ENCODE peak calls at places on chromosomes 11 and 22, in seven cellular contexts. Y is SJSA1; R is CD8-positive, alpha-beta T cell; S is heart right ventricle; I is uterus; H is pancreas; B is ACHN. Z is an unnamed sample.
A peak's percentile ranks its signal among the peaks of the same experiment; 100 is the strongest.

GRCh38 chr11:60937144-60937527 is 12.9 kb downstream of the TMEM132A start:
- DNase-seq in I (no peak), Y (no peak), S (peak; percentile 64), H (no peak), B (no peak), R (no peak), Z (no peak)

GRCh38 chr11:65650547-65651338 is 12.0 kb downstream of the RELA start:
- DNase-seq in R (no peak), S (no peak), Y (peak; percentile 57), H (peak; percentile 78), I (no peak), B (no peak), Z (peak; percentile 25)

GRCh38 chr22:30423296-30423958 is 2.1 kb upstream of the MTFP1 start:
- DNase-seq in I (peak; percentile 53), H (peak; percentile 91), R (no peak), B (no peak), Y (peak; percentile 82), S (peak; percentile 77), Z (no peak)

GRCh38 chr11:40183073-40184064 is 1276.1 kb downstream of the LRRC4C start:
- DNase-seq in H (no peak), S (no peak), Y (no peak), I (no peak), R (no peak), B (no peak), Z (no peak)

GRCh38 chr11:6201486-6201885 is 2.5 kb downstream of the OR52W1 start:
- DNase-seq in S (no peak), H (no peak), Y (no peak), B (no peak), R (no peak), I (no peak), Z (no peak)

GRCh38 chr11:12276356-12276755 is 101.0 kb upstream of the PARVA start:
- DNase-seq in I (peak; percentile 8), S (no peak), H (no peak), Y (peak; percentile 27), R (no peak), B (no peak), Z (no peak)

GRCh38 chr11:129723964-129724291 is 91.7 kb upstream of the TMEM45B start:
- DNase-seq in S (no peak), I (no peak), B (no peak), Y (no peak), H (no peak), R (no peak), Z (no peak)

GRCh38 chr11:33211588-33211987 is 45.6 kb upstream of the HIPK3 start:
- DNase-seq in Y (no peak), B (no peak), R (no peak), I (no peak), S (no peak), H (no peak), Z (no peak)

GRCh38 chr11:42161886-42162285 is 702.4 kb upstream of the LRRC4C start:
- DNase-seq in Y (no peak), I (no peak), H (no peak), B (no peak), R (no peak), S (no peak), Z (no peak)

GRCh38 chr11:48081151-48082010 is 101.0 kb downstream of the PTPRJ start:
- DNase-seq in B (peak; percentile 84), I (peak; percentile 34), H (no peak), S (peak; percentile 69), R (no peak), Y (peak; percentile 87), Z (peak; percentile 73)

GRCh38 chr22:20052309-20053250 is 27.5 kb upstream of the DGCR8 start:
- DNase-seq in R (no peak), S (peak; percentile 5), H (peak; percentile 60), I (no peak), Y (no peak), B (no peak), Z (no peak)

GRCh38 chr11:34512810-34513673 is 552 bp downstream of the ELF5 start:
- DNase-seq in B (peak; percentile 64), I (no peak), S (peak; percentile 31), R (peak; percentile 2), H (peak; percentile 75), Y (peak; percentile 77), Z (peak; percentile 73)

GRCh38 chr22:39520874-39521857 is 804 bp downstream of the ATF4 start:
- DNase-seq in Y (peak; percentile 84), H (peak; percentile 48), R (no peak), B (peak; percentile 60), I (peak; percentile 85), S (peak; percentile 86), Z (peak; percentile 65)

GRCh38 chr22:44661070-44661469 is 40.9 kb upstream of the PRR5 start:
- DNase-seq in R (no peak), S (no peak), Y (no peak), H (no peak), B (no peak), I (no peak), Z (no peak)

GRCh38 chr22:30186048-30186447 is 60.5 kb downstream of the LIF start:
- DNase-seq in S (no peak), I (no peak), H (no peak), Y (no peak), B (no peak), R (no peak), Z (no peak)

GRCh38 chr11:23961503-23962338 is 535.1 kb upstream of the LUZP2 start:
- DNase-seq in S (no peak), H (peak; percentile 55), Y (no peak), I (no peak), B (no peak), R (no peak), Z (no peak)

GRCh38 chr11:131745405-131745804 is 375.0 kb downstream of the NTM start:
- DNase-seq in B (no peak), Y (no peak), R (no peak), H (no peak), S (no peak), I (no peak), Z (no peak)

GRCh38 chr22:19497245-19497644 is 17.5 kb downstream of the CDC45 start:
- DNase-seq in I (no peak), Y (no peak), R (no peak), H (no peak), S (no peak), B (no peak), Z (no peak)

GRCh38 chr11:72897506-72897905 is 83.3 kb downstream of the ATG16L2 start:
- DNase-seq in R (no peak), B (no peak), I (no peak), S (no peak), Y (no peak), H (no peak), Z (no peak)

GRCh38 chr11:99019676-99020075 is 1.1 kb upstream of the CNTN5 start:
- DNase-seq in S (no peak), H (no peak), B (no peak), Y (no peak), I (no peak), R (no peak), Z (no peak)

GRCh38 chr11:126416542-126417090 is 61.1 kb downstream of the ST3GAL4 start:
- DNase-seq in B (no peak), H (peak; percentile 95), R (peak; percentile 20), I (peak; percentile 91), S (peak; percentile 95), Y (no peak), Z (no peak)

GRCh38 chr11:49995559-49995958 is 13.2 kb upstream of the OR4C12 start:
- DNase-seq in B (peak; percentile 72), H (no peak), Y (peak; percentile 46), S (no peak), I (no peak), R (no peak), Z (peak; percentile 43)

GRCh38 chr22:41048791-41049717 is 43.3 kb upstream of the EP300 start:
- DNase-seq in Y (peak; percentile 58), H (peak; percentile 58), S (peak; percentile 76), B (no peak), I (peak; percentile 75), R (no peak), Z (peak; percentile 73)

GRCh38 chr11:74696488-74696887 is 34.7 kb downstream of the CHRDL2 start:
- DNase-seq in R (no peak), H (no peak), Y (no peak), I (no peak), S (no peak), B (no peak), Z (no peak)

GRCh38 chr11:94400075-94400838 is 962 bp downstream of the GPR83 start:
- DNase-seq in B (no peak), R (no peak), Y (no peak), I (no peak), S (no peak), H (no peak), Z (no peak)

GRCh38 chr11:60870276-60870675 is 2.9 kb downstream of the ZP1 start:
- DNase-seq in Y (no peak), R (no peak), S (no peak), H (no peak), B (no peak), I (no peak), Z (no peak)

GRCh38 chr11:101446238-101446637 is 137.6 kb downstream of the TRPC6 start:
- DNase-seq in Y (no peak), H (no peak), I (no peak), R (no peak), B (no peak), S (no peak), Z (peak; percentile 53)

GRCh38 chr11:112440518-112440917 is 179.9 kb upstream of the PLET1 start:
- DNase-seq in Y (no peak), I (no peak), R (no peak), B (peak; percentile 6), H (no peak), S (no peak), Z (no peak)

GRCh38 chr11:11577246-11577855 is 44.5 kb downstream of the GALNT18 start:
- DNase-seq in S (no peak), I (no peak), B (no peak), R (no peak), Y (peak; percentile 45), H (no peak), Z (no peak)

GRCh38 chr11:61602775-61603569 is 22.1 kb upstream of the SYT7 start:
- DNase-seq in S (peak; percentile 65), Y (peak; percentile 69), H (peak; percentile 75), I (peak; percentile 90), B (peak; percentile 58), R (no peak), Z (peak; percentile 73)

GRCh38 chr22:31286360-31287255 is 5.7 kb downstream of the PIK3IP1 start:
- DNase-seq in Y (no peak), B (no peak), R (peak; percentile 42), H (no peak), S (no peak), I (peak; percentile 32), Z (no peak)